ENCODE peak calls at places on chromosomes 12 and 14, in four cellular contexts. S, K, N and R are unnamed samples.
A peak's percentile ranks its signal among the peaks of the same experiment; 100 is the strongest.

GRCh38 chr14:61408498-61408897 is 87.1 kb downstream of the PRKCH start:
- DNase-seq in N (no peak), S (no peak), K (no peak), R (no peak)

GRCh38 chr12:68317047-68317667 is 15.0 kb downstream of the MDM1 start:
- DNase-seq in S (peak; percentile 70), K (peak; percentile 29), N (no peak), R (no peak)

GRCh38 chr14:28813810-28814209 is 47.2 kb downstream of the FOXG1 start:
- DNase-seq in S (peak; percentile 9), K (no peak), N (no peak), R (no peak)

GRCh38 chr12:55703288-55703687 is 4.4 kb downstream of the ITGA7 start:
- DNase-seq in N (no peak), K (no peak), S (no peak), R (no peak)

GRCh38 chr12:14841761-14842160 is 1.6 kb downstream of the ART4 start:
- DNase-seq in N (peak; percentile 56), K (peak; percentile 38), S (peak; percentile 40), R (no peak)

GRCh38 chr14:95167177-95167576 is 9.8 kb upstream of the DICER1 start:
- DNase-seq in K (no peak), S (no peak), N (no peak), R (no peak)

GRCh38 chr12:132196038-132196872 is 52.0 kb downstream of the NOC4L start:
- DNase-seq in S (peak; percentile 5), N (no peak), K (no peak), R (no peak)

GRCh38 chr12:93181396-93181965 is 196.2 kb upstream of the NUDT4 start:
- DNase-seq in N (no peak), K (no peak), S (no peak), R (no peak)

GRCh38 chr12:81128930-81129554 is 51.2 kb downstream of the ACSS3 start:
- DNase-seq in K (peak; percentile 57), S (peak; percentile 56), N (peak; percentile 53), R (peak; percentile 26)

GRCh38 chr12:47397664-47398281 is 308.1 kb downstream of the RPAP3 start:
- DNase-seq in K (no peak), N (peak; percentile 66), S (peak; percentile 72), R (peak; percentile 27)

GRCh38 chr14:62071029-62071428 is 308.8 kb downstream of the SNAPC1 start:
- DNase-seq in N (no peak), K (no peak), S (no peak), R (no peak)

GRCh38 chr12:84492381-84492883 is 420.2 kb downstream of the SLC6A15 start:
- DNase-seq in S (no peak), N (no peak), K (peak; percentile 7), R (no peak)

GRCh38 chr12:95462081-95462480 is 11.9 kb upstream of the METAP2 start:
- DNase-seq in S (no peak), K (no peak), N (no peak), R (no peak)

GRCh38 chr12:32568241-32568640 is 110.9 kb upstream of the DNM1L start:
- DNase-seq in K (no peak), S (peak; percentile 87), N (no peak), R (no peak)

GRCh38 chr12:7190268-7191055 is 976 bp downstream of the PEX5 start:
- DNase-seq in K (peak; percentile 34), N (no peak), S (no peak), R (peak; percentile 56)

GRCh38 chr14:65415613-65416012 is 3.1 kb downstream of the FUT8 start:
- DNase-seq in K (no peak), S (no peak), N (no peak), R (no peak)

GRCh38 chr12:131129839-131130238 is 176.1 kb downstream of the ADGRD1 start:
- DNase-seq in K (no peak), S (no peak), N (no peak), R (no peak)

GRCh38 chr14:69712637-69713088 is 54.3 kb upstream of the SRSF5 start:
- DNase-seq in S (no peak), K (no peak), N (peak; percentile 45), R (peak; percentile 61)

GRCh38 chr14:74402264-74403251 is 23.5 kb downstream of the SYNDIG1L start:
- DNase-seq in K (no peak), S (no peak), N (peak; percentile 33), R (peak; percentile 63)

GRCh38 chr14:61456720-61457119 is 135.3 kb downstream of the PRKCH start:
- DNase-seq in S (peak; percentile 69), K (peak; percentile 80), N (peak; percentile 56), R (peak; percentile 65)

GRCh38 chr14:33957299-33957698 is 6.4 kb upstream of the EGLN3 start:
- DNase-seq in S (no peak), K (no peak), N (no peak), R (no peak)

GRCh38 chr12:105331805-105332251 is 1.3 kb downstream of the C12orf75 start:
- DNase-seq in K (peak; percentile 12), S (peak; percentile 29), N (peak; percentile 50), R (peak; percentile 50)

GRCh38 chr14:64686216-64686615 is 18.0 kb upstream of the PLEKHG3 start:
- DNase-seq in N (no peak), K (no peak), S (no peak), R (no peak)

GRCh38 chr14:54564799-54565235 is 2.1 kb upstream of the SAMD4A start:
- DNase-seq in N (no peak), S (peak; percentile 77), K (no peak), R (no peak)